ENCODE peak calls at places on chromosomes 1 and 21, in four cellular contexts. One of them, this sample, is unnamed.
A peak's percentile ranks its signal among the peaks of the same experiment; 100 is the strongest.

GRCh38 chr1:56073614-56074356 is 505.6 kb downstream of the PLPP3 start:
- DNase-seq in NCI-H524: no peak
- DNase-seq in GM12865: no peak
- DNase-seq in HFF-Myc: peak; percentile 93
- DNase-seq in this sample: peak; percentile 94

GRCh38 chr21:35697321-35697808 is 363.0 kb downstream of the SETD4 start:
- DNase-seq in HFF-Myc: peak; percentile 29
- DNase-seq in NCI-H524: peak; percentile 64
- DNase-seq in GM12865: peak; percentile 57
- DNase-seq in this sample: no peak

GRCh38 chr21:25313891-25314646 is 293.2 kb downstream of the MRPL39 start:
- DNase-seq in GM12865: peak; percentile 39
- DNase-seq in HFF-Myc: no peak
- DNase-seq in NCI-H524: peak; percentile 40
- DNase-seq in this sample: no peak

GRCh38 chr1:2391034-2391384 is 345 bp downstream of the MORN1 start:
- DNase-seq in GM12865: peak; percentile 44
- DNase-seq in NCI-H524: no peak
- DNase-seq in HFF-Myc: no peak
- DNase-seq in this sample: no peak

GRCh38 chr1:14441302-14441741 is 157.2 kb upstream of the KAZN start:
- DNase-seq in GM12865: no peak
- DNase-seq in HFF-Myc: peak; percentile 37
- DNase-seq in NCI-H524: no peak
- DNase-seq in this sample: no peak

GRCh38 chr1:235513495-235514366 is 9.5 kb upstream of the B3GALNT2 start:
- DNase-seq in NCI-H524: peak; percentile 78
- DNase-seq in HFF-Myc: peak; percentile 67
- DNase-seq in GM12865: peak; percentile 71
- DNase-seq in this sample: peak; percentile 63

GRCh38 chr1:4132525-4133308 is 232.6 kb upstream of the C1orf174 start:
- DNase-seq in HFF-Myc: no peak
- DNase-seq in NCI-H524: no peak
- DNase-seq in GM12865: no peak
- DNase-seq in this sample: no peak

GRCh38 chr1:62386351-62387121 is 50.3 kb upstream of the USP1 start:
- DNase-seq in GM12865: no peak
- DNase-seq in NCI-H524: no peak
- DNase-seq in HFF-Myc: no peak
- DNase-seq in this sample: peak; percentile 28

GRCh38 chr1:230263573-230264195 is 162.4 kb downstream of the PGBD5 start:
- DNase-seq in GM12865: no peak
- DNase-seq in HFF-Myc: no peak
- DNase-seq in NCI-H524: peak; percentile 56
- DNase-seq in this sample: no peak

GRCh38 chr1:20371883-20372282 is 81.2 kb downstream of the VWA5B1 start:
- DNase-seq in NCI-H524: no peak
- DNase-seq in HFF-Myc: no peak
- DNase-seq in GM12865: no peak
- DNase-seq in this sample: no peak

GRCh38 chr1:24964811-24965570 is 34.9 kb upstream of the RUNX3 start:
- DNase-seq in GM12865: peak; percentile 99
- DNase-seq in NCI-H524: no peak
- DNase-seq in HFF-Myc: no peak
- DNase-seq in this sample: no peak

GRCh38 chr1:151831605-151832004 is at the start of gene RORC:
- DNase-seq in HFF-Myc: no peak
- DNase-seq in NCI-H524: no peak
- DNase-seq in GM12865: no peak
- DNase-seq in this sample: no peak

GRCh38 chr21:22758478-22758877 is 1760.3 kb downstream of the NCAM2 start:
- DNase-seq in HFF-Myc: no peak
- DNase-seq in NCI-H524: no peak
- DNase-seq in GM12865: no peak
- DNase-seq in this sample: no peak

GRCh38 chr1:20124451-20125057 is 5.2 kb upstream of the PLA2G2D start:
- DNase-seq in GM12865: peak; percentile 76
- DNase-seq in HFF-Myc: peak; percentile 40
- DNase-seq in NCI-H524: no peak
- DNase-seq in this sample: no peak

GRCh38 chr1:145849356-145850165 is 4.1 kb downstream of the NUDT17 start:
- DNase-seq in NCI-H524: no peak
- DNase-seq in GM12865: no peak
- DNase-seq in HFF-Myc: no peak
- DNase-seq in this sample: no peak